ENCODE peak calls at places on chromosomes 7 and 10, in five cellular contexts. I, B, L, T and P are unnamed samples.
A peak's percentile ranks its signal among the peaks of the same experiment; 100 is the strongest.

GRCh38 chr10:15518256-15518655 is 147.2 kb upstream of the FAM171A1 start:
- DNase-seq in I (no peak), B (peak; percentile 30), T (peak; percentile 63), L (no peak), P (no peak)

GRCh38 chr10:19479854-19480253 is 336.4 kb upstream of the PLXDC2 start:
- DNase-seq in T (no peak), L (no peak), B (no peak), I (no peak), P (no peak)

GRCh38 chr10:129035052-129035805 is 431.8 kb upstream of the MGMT start:
- DNase-seq in T (no peak), I (no peak), B (peak; percentile 45), L (peak; percentile 86), P (no peak)

GRCh38 chr7:151051108-151051507 is 2.8 kb downstream of the ASIC3 start:
- DNase-seq in B (peak; percentile 65), L (peak; percentile 70), T (no peak), I (peak; percentile 59), P (peak; percentile 76)

GRCh38 chr10:128865398-128865797 is 601.6 kb upstream of the MGMT start:
- DNase-seq in L (no peak), T (no peak), I (no peak), B (no peak), P (no peak)

GRCh38 chr10:93493162-93493561 is 3.2 kb upstream of the CEP55 start:
- DNase-seq in T (no peak), I (no peak), B (no peak), L (no peak), P (no peak)

GRCh38 chr10:111030042-111030750 is 46.6 kb upstream of the ADRA2A start:
- DNase-seq in T (no peak), L (no peak), B (no peak), I (no peak), P (no peak)

GRCh38 chr7:95126053-95126709 is 198.2 kb downstream of the PON1 start:
- DNase-seq in T (no peak), L (no peak), B (no peak), I (no peak), P (no peak)